ENCODE peak calls at places on chromosomes 5 and 9, in eight cellular contexts. U, D, J, F, N, M, L and T are unnamed samples.

GRCh38 chr9:114805670-114806551 is at the start of gene TNFSF15:
- DNase-seq in U (no peak), D (peak), J (no peak), F (peak), N (no peak), M (peak), L (no peak), T (peak)

GRCh38 chr5:113520429-113520828 is 6.9 kb downstream of the YTHDC2 start:
- DNase-seq in U (peak), D (peak), J (no peak), F (no peak), N (no peak), M (no peak), L (no peak), T (no peak)

GRCh38 chr9:95025213-95026170 is 292.0 kb downstream of the FANCC start:
- DNase-seq in U (peak), D (peak), J (peak), F (peak), N (no peak), M (peak), L (no peak), T (peak)

GRCh38 chr9:122835313-122835731 is 6.9 kb upstream of the PDCL start:
- DNase-seq in U (no peak), D (no peak), J (no peak), F (no peak), N (no peak), M (no peak), L (no peak), T (no peak)

GRCh38 chr9:98235126-98235525 is 20.3 kb downstream of the TBC1D2 start:
- DNase-seq in U (no peak), D (peak), J (no peak), F (no peak), N (no peak), M (no peak), L (no peak), T (no peak)

GRCh38 chr5:106966686-106967315 is 703.9 kb downstream of the EFNA5 start:
- DNase-seq in U (no peak), D (no peak), J (no peak), F (no peak), N (no peak), M (peak), L (no peak), T (no peak)

GRCh38 chr5:14400085-14400484 is 181.5 kb upstream of the OTULINL start:
- DNase-seq in U (no peak), D (no peak), J (no peak), F (no peak), N (no peak), M (peak), L (no peak), T (no peak)

GRCh38 chr5:111132731-111133435 is 40.7 kb downstream of the WDR36 start:
- DNase-seq in U (no peak), D (no peak), J (no peak), F (no peak), N (no peak), M (no peak), L (no peak), T (no peak)

GRCh38 chr9:127078988-127079387 is 43.4 kb downstream of the ANGPTL2 start:
- DNase-seq in U (no peak), D (no peak), J (no peak), F (no peak), N (no peak), M (no peak), L (no peak), T (no peak)

GRCh38 chr5:73903169-73903568 is 277.2 kb downstream of the ARHGEF28 start:
- DNase-seq in U (no peak), D (no peak), J (no peak), F (no peak), N (no peak), M (no peak), L (no peak), T (no peak)

GRCh38 chr5:56329652-56330051 is 96.5 kb upstream of the ANKRD55 start:
- DNase-seq in U (no peak), D (no peak), J (no peak), F (no peak), N (no peak), M (no peak), L (no peak), T (no peak)

GRCh38 chr5:93595420-93596136 is 12.6 kb downstream of the NR2F1 start:
- DNase-seq in U (no peak), D (no peak), J (no peak), F (no peak), N (no peak), M (no peak), L (no peak), T (no peak)

GRCh38 chr9:3893519-3893918 is 367.7 kb upstream of the RFX3 start:
- DNase-seq in U (no peak), D (no peak), J (no peak), F (no peak), N (no peak), M (peak), L (no peak), T (no peak)

GRCh38 chr9:16236326-16236725 is 634.1 kb downstream of the BNC2 start:
- DNase-seq in U (peak), D (peak), J (no peak), F (no peak), N (no peak), M (peak), L (no peak), T (peak)

GRCh38 chr5:40167283-40167682 is 512.4 kb upstream of the PTGER4 start:
- DNase-seq in U (no peak), D (no peak), J (no peak), F (no peak), N (no peak), M (no peak), L (no peak), T (no peak)

GRCh38 chr5:153543959-153544470 is 53.5 kb downstream of the GRIA1 start:
- DNase-seq in U (no peak), D (no peak), J (no peak), F (no peak), N (no peak), M (no peak), L (no peak), T (no peak)

GRCh38 chr5:55629790-55630189 is 82.3 kb downstream of the SLC38A9 start:
- DNase-seq in U (no peak), D (peak), J (no peak), F (no peak), N (no peak), M (no peak), L (no peak), T (no peak)

GRCh38 chr9:110309661-110310060 is 28.0 kb downstream of the TXNDC8 start:
- DNase-seq in U (no peak), D (no peak), J (no peak), F (no peak), N (no peak), M (no peak), L (no peak), T (no peak)

GRCh38 chr5:171681667-171682066 is 104.0 kb upstream of the SMIM23 start:
- DNase-seq in U (peak), D (no peak), J (peak), F (no peak), N (no peak), M (no peak), L (no peak), T (no peak)

GRCh38 chr5:53984987-53985386 is 325.4 kb downstream of the ARL15 start:
- DNase-seq in U (no peak), D (no peak), J (no peak), F (no peak), N (no peak), M (no peak), L (no peak), T (no peak)

GRCh38 chr5:80172067-80172690 is 83.7 kb downstream of the SERINC5 start:
- DNase-seq in U (peak), D (no peak), J (no peak), F (no peak), N (no peak), M (no peak), L (no peak), T (no peak)

GRCh38 chr5:175810457-175810856 is 60.9 kb upstream of the CPLX2 start:
- DNase-seq in U (no peak), D (no peak), J (no peak), F (no peak), N (no peak), M (no peak), L (no peak), T (no peak)

GRCh38 chr5:129245489-129245888 is 150.9 kb downstream of the ISOC1 start:
- DNase-seq in U (no peak), D (peak), J (no peak), F (no peak), N (no peak), M (no peak), L (no peak), T (peak)

GRCh38 chr9:82991684-82992083 is 71.3 kb downstream of the RASEF start:
- DNase-seq in U (no peak), D (peak), J (no peak), F (no peak), N (no peak), M (no peak), L (no peak), T (peak)

GRCh38 chr9:98850851-98851729 is 43.6 kb downstream of the GALNT12 start:
- DNase-seq in U (no peak), D (no peak), J (no peak), F (no peak), N (no peak), M (no peak), L (no peak), T (no peak)

GRCh38 chr5:68419637-68420452 is 204.3 kb downstream of the PIK3R1 start:
- DNase-seq in U (peak), D (peak), J (no peak), F (peak), N (no peak), M (no peak), L (no peak), T (no peak)